ENCODE peak calls at places on chromosomes 6 and 20, in eight cellular contexts. Z, X, R, L, E, I, F and D are unnamed samples.
A peak's percentile ranks its signal among the peaks of the same experiment; 100 is the strongest.

GRCh38 chr6:116840091-116840490 is 11.2 kb upstream of the GPRC6A start:
- DNase-seq in Z (no peak), X (no peak), R (no peak), L (no peak), E (peak; percentile 62), I (peak; percentile 53), F (no peak), D (no peak)

GRCh38 chr6:161522286-161522685 is 248.4 kb upstream of the AGPAT4 start:
- DNase-seq in Z (no peak), X (no peak), R (no peak), L (no peak), E (no peak), I (no peak), F (no peak), D (no peak)

GRCh38 chr6:33277663-33278391 is 904 bp downstream of the B3GALT4 start:
- DNase-seq in Z (no peak), X (no peak), R (peak; percentile 37), L (peak; percentile 32), E (no peak), I (peak; percentile 19), F (no peak), D (peak; percentile 53)

GRCh38 chr20:63222541-63222940 is 6.6 kb upstream of the YTHDF1 start:
- DNase-seq in Z (no peak), X (no peak), R (no peak), L (no peak), E (peak; percentile 29), I (no peak), F (no peak), D (no peak)

GRCh38 chr6:33248643-33248931 is 23.1 kb downstream of the VPS52 start:
- DNase-seq in Z (no peak), X (peak; percentile 29), R (no peak), L (no peak), E (peak; percentile 40), I (peak; percentile 79), F (no peak), D (no peak)

GRCh38 chr6:48423640-48424365 is 312.8 kb upstream of the PTCHD4 start:
- DNase-seq in Z (no peak), X (no peak), R (no peak), L (no peak), E (peak; percentile 41), I (peak; percentile 9), F (no peak), D (no peak)

GRCh38 chr6:13559251-13559650 is 15.2 kb upstream of the SIRT5 start:
- DNase-seq in Z (no peak), X (no peak), R (no peak), L (no peak), E (peak; percentile 16), I (no peak), F (no peak), D (no peak)

GRCh38 chr6:33604941-33605854 is 15.9 kb upstream of the ITPR3 start:
- DNase-seq in Z (no peak), X (no peak), R (no peak), L (no peak), E (no peak), I (no peak), F (no peak), D (no peak)

GRCh38 chr6:34189806-34190503 is 44.1 kb upstream of the GRM4 start:
- DNase-seq in Z (no peak), X (no peak), R (peak; percentile 34), L (no peak), E (no peak), I (no peak), F (no peak), D (no peak)

GRCh38 chr6:17015551-17016381 is 86.1 kb upstream of the STMND1 start:
- DNase-seq in Z (peak; percentile 9), X (no peak), R (peak; percentile 16), L (peak; percentile 31), E (no peak), I (no peak), F (no peak), D (peak; percentile 56)

GRCh38 chr20:44750081-44750805 is 4.6 kb downstream of the KCNK15 start:
- DNase-seq in Z (no peak), X (no peak), R (no peak), L (no peak), E (no peak), I (no peak), F (no peak), D (no peak)

GRCh38 chr6:2505624-2506023 is 245.1 kb downstream of the MYLK4 start:
- DNase-seq in Z (no peak), X (no peak), R (no peak), L (no peak), E (peak; percentile 38), I (no peak), F (no peak), D (no peak)

GRCh38 chr6:112221561-112221960 is 32.8 kb downstream of the LAMA4 start:
- DNase-seq in Z (no peak), X (no peak), R (no peak), L (no peak), E (no peak), I (peak; percentile 46), F (no peak), D (no peak)

GRCh38 chr6:112215901-112216300 is 38.5 kb downstream of the LAMA4 start:
- DNase-seq in Z (no peak), X (no peak), R (no peak), L (no peak), E (no peak), I (no peak), F (no peak), D (no peak)

GRCh38 chr6:112216699-112217551 is 37.4 kb downstream of the LAMA4 start:
- DNase-seq in Z (no peak), X (no peak), R (no peak), L (no peak), E (peak; percentile 83), I (peak; percentile 91), F (no peak), D (no peak)

GRCh38 chr6:112222111-112222726 is 32.1 kb downstream of the LAMA4 start:
- DNase-seq in Z (no peak), X (no peak), R (no peak), L (no peak), E (no peak), I (peak; percentile 83), F (no peak), D (no peak)

DNA sequence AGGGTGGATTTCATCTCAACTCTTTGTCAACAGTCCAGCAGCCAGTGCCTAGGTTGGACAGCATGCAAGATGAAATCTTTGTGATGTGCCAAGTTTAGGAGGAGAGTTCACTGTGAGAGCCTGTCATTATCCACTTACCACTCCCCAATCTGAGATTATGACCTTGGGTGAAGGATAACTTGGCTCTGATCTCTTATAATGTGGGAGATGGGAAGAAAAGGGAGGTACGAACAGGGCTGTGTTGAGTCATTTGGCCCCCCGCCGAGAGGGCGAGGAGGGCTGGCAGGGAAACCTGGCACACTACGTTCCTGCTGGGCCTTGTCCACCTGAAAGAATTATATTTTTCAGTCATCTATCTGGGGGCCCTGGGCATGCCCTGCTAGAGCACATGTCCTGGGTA is 35.8 kb downstream of the LAMA4 start:
- DNase-seq in Z (peak; percentile 56), X (no peak), R (no peak), L (no peak), E (no peak), I (peak; percentile 71), F (peak; percentile 19), D (no peak)
- H3K4me1 ChIP-seq in Z (peaks cover 97% of the 10 kb centered on the region), X (no peaks in the 10 kb centered on the region), R (peaks cover 9% of the 10 kb centered on the region), L (peaks cover 8% of the 10 kb centered on the region), E (peaks cover 38% of the 10 kb centered on the region), I (peaks cover 88% of the 10 kb centered on the region), F (peaks cover 39% of the 10 kb centered on the region), D (no peaks in the 10 kb centered on the region)

GRCh38 chr20:34018166-34018565 is 24.5 kb downstream of the RALY start:
- DNase-seq in Z (no peak), X (no peak), R (no peak), L (no peak), E (no peak), I (no peak), F (no peak), D (no peak)
- H3K4me1 ChIP-seq in Z (peaks cover 75% of the 10 kb centered on the region), X (peaks cover 10% of the 10 kb centered on the region), R (peaks cover 29% of the 10 kb centered on the region), L (peaks cover 3% of the 10 kb centered on the region), E (peaks cover 8% of the 10 kb centered on the region), I (peaks cover 14% of the 10 kb centered on the region), F (peaks cover 15% of the 10 kb centered on the region), D (peaks cover 49% of the 10 kb centered on the region)

DNA sequence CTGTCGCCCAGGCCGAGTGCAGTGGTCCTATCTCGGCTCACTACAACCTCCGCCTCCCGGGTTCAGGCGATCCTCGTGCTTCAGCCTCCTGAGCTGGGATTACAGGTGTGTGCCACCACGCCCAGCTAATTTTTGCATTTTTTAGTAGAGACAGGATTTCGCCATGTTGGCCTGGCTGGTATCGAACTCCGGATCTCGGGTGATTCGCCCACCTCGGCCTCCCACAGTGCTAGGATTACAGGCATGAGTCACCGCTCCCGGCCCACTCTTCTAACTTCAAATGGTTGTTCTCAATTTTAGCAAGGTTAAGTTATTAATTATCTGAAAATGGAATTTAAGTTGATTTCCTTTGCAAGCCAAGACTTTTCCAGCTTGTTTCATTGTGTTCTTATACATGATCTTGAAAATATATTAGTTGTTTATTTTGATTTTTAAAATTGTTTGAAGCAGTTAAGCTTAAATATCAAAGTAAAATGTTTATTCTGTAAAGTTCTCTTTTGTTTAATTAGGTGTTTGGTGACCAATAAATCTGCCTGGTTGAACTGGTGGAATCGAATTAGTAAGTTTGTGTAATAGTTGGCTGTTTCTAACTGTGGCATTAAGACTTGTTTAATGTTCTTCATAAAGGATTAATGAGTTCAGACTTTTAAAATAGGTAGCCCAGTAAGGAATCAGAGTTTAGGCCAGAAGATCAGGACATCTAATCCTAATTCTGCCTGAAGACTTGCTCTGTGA is 2.3 kb downstream of the PM20D2 start:
- DNase-seq in Z (no peak), X (no peak), R (no peak), L (no peak), E (peak; percentile 20), I (peak; percentile 36), F (no peak), D (no peak)
- H3K4me1 ChIP-seq in Z (peaks cover 19% of the 10 kb centered on the region), X (peaks cover 3% of the 10 kb centered on the region), R (no peaks in the 10 kb centered on the region), L (peaks cover 7% of the 10 kb centered on the region), E (peaks cover 16% of the 10 kb centered on the region), I (peaks cover 6% of the 10 kb centered on the region), F (peaks cover 9% of the 10 kb centered on the region), D (peaks cover 25% of the 10 kb centered on the region)

GRCh38 chr6:15355683-15356099 is 109.8 kb downstream of the JARID2 start:
- DNase-seq in Z (no peak), X (no peak), R (no peak), L (no peak), E (no peak), I (no peak), F (peak; percentile 32), D (no peak)

GRCh38 chr6:15350386-15351083 is 104.7 kb downstream of the JARID2 start:
- DNase-seq in Z (no peak), X (no peak), R (no peak), L (no peak), E (peak; percentile 48), I (peak; percentile 77), F (no peak), D (no peak)

GRCh38 chr6:15351631-15352030 is 105.8 kb downstream of the JARID2 start:
- DNase-seq in Z (peak; percentile 48), X (no peak), R (no peak), L (no peak), E (peak; percentile 79), I (peak; percentile 95), F (no peak), D (no peak)

GRCh38 chr6:15352229-15352628 is 106.4 kb downstream of the JARID2 start:
- DNase-seq in Z (no peak), X (no peak), R (no peak), L (no peak), E (no peak), I (peak; percentile 32), F (no peak), D (no peak)

DNA sequence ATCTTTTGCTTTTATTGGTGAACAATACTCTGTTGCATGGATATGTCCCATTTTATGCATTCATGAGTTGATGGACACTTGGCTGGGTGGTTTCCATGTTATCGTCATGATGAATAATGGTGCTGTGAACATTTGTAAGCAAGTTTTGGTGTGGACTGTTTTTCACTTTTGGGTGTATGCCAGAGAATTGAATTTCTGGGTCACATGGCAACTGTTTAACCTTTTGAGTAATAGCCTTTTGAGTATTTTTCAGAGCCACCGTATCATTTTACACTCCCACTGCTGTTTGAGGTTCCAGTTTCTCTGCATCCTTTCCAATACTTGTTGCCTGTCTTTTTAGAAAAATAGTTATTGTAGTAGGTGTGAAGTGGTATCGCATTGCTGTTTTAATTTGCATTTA is 107.0 kb downstream of the JARID2 start:
- DNase-seq in Z (no peak), X (no peak), R (no peak), L (no peak), E (peak; percentile 43), I (no peak), F (no peak), D (no peak)
- H3K4me1 ChIP-seq in Z (peaks cover 42% of the 10 kb centered on the region), X (no peaks in the 10 kb centered on the region), R (peaks cover 10% of the 10 kb centered on the region), L (no peaks in the 10 kb centered on the region), E (peaks cover 33% of the 10 kb centered on the region), I (peaks cover 45% of the 10 kb centered on the region), F (peaks cover 18% of the 10 kb centered on the region), D (peaks cover 5% of the 10 kb centered on the region)